ENCODE peak calls at places on chromosomes 2 and 18, in ten cellular contexts. L, I, P, A, C, N, K, G, F and U are unnamed samples. For H3K27me3, the result is how much of the 10 kb centered on the place peaks cover.

GRCh38 chr2:127219716-127220090 is 396 bp downstream of the CYP27C1 start:
- DNase-seq in K (no peak), G (no peak), A (peak), N (peak), P (no peak), I (no peak), L (no peak), F (peak), C (no peak), U (no peak)

GRCh38 chr2:37324536-37324785 is 172 bp downstream of the PRKD3 start:
- DNase-seq in K (peak), N (peak), I (peak), L (peak), C (no peak), F (peak), G (peak), A (no peak), P (no peak), U (peak)

GRCh38 chr18:79436556-79437275 is 41.0 kb downstream of the NFATC1 start:
- DNase-seq in L (no peak), A (no peak), G (no peak), N (no peak), F (no peak), C (no peak), P (no peak), I (no peak), K (no peak), U (no peak)

GRCh38 chr2:104337869-104338268 is 516.0 kb upstream of the POU3F3 start:
- DNase-seq in I (no peak), G (no peak), F (no peak), A (no peak), C (no peak), P (no peak), L (no peak), N (no peak), K (no peak), U (no peak)

GRCh38 chr2:25290811-25291510 is 50.8 kb downstream of the DNMT3A start:
- DNase-seq in A (no peak), G (peak), L (no peak), K (no peak), N (peak), I (no peak), F (peak), P (no peak), C (no peak), U (no peak)

GRCh38 chr2:235493402-235493774 is 455 bp upstream of the AGAP1 start:
- DNase-seq in F (no peak), C (no peak), L (no peak), N (peak), I (no peak), P (no peak), K (no peak), G (peak), A (peak), U (no peak)

GRCh38 chr18:50218432-50219197 is 23.7 kb upstream of the MYO5B start:
- DNase-seq in G (peak), P (peak), A (no peak), I (no peak), C (peak), K (peak), F (peak), L (peak), N (no peak), U (no peak)

GRCh38 chr2:84458436-84459027 is 548 bp downstream of the SUCLG1 start:
- DNase-seq in C (no peak), F (peak), L (peak), I (no peak), A (peak), G (peak), P (no peak), N (peak), K (peak), U (no peak)

GRCh38 chr2:98507461-98507860 is 62.8 kb downstream of the INPP4A start:
- DNase-seq in I (no peak), P (no peak), G (no peak), C (no peak), K (no peak), A (no peak), L (no peak), F (no peak), N (no peak), U (no peak)

GRCh38 chr2:166375736-166376487 is at the start of gene SCN9A:
- DNase-seq in K (peak), C (peak), N (peak), I (peak), A (peak), F (peak), G (peak), P (no peak), L (peak), U (no peak)

GRCh38 chr18:35245719-35246317 is 5.0 kb downstream of the ZNF397 start:
- DNase-seq in A (no peak), I (no peak), N (no peak), F (no peak), L (no peak), C (no peak), P (no peak), G (no peak), K (no peak), U (no peak)

GRCh38 chr2:154233231-154233630 is 361.5 kb downstream of the GALNT13 start:
- DNase-seq in K (no peak), I (no peak), F (no peak), N (no peak), C (no peak), A (no peak), G (no peak), P (no peak), L (no peak), U (no peak)

GRCh38 chr18:57837917-57838548 is 34.9 kb upstream of the ATP8B1 start:
- DNase-seq in I (no peak), N (no peak), F (no peak), G (peak), C (no peak), K (no peak), A (no peak), L (no peak), P (no peak), U (no peak)

GRCh38 chr2:185044323-185044874 is 446.1 kb downstream of the ZNF804A start:
- DNase-seq in K (no peak), I (no peak), L (no peak), G (no peak), A (no peak), C (no peak), P (no peak), F (no peak), N (no peak), U (no peak)

GRCh38 chr18:26819046-26819445 is 46.5 kb downstream of the AQP4 start:
- DNase-seq in A (no peak), N (no peak), L (no peak), G (no peak), P (no peak), F (no peak), K (no peak), I (no peak), C (no peak), U (no peak)

GRCh38 chr18:23563377-23564043 is 22.8 kb downstream of the NPC1 start:
- DNase-seq in N (no peak), G (peak), I (no peak), P (no peak), L (no peak), F (no peak), K (no peak), A (no peak), C (no peak), U (no peak)

GRCh38 chr2:101518470-101519172 is 43.7 kb upstream of the RFX8 start:
- DNase-seq in K (peak), A (no peak), F (peak), P (peak), L (no peak), I (no peak), N (no peak), C (peak), G (peak), U (no peak)

GRCh38 chr2:46548103-46548486 is 68.7 kb downstream of the TMEM247 start:
- DNase-seq in K (no peak), C (no peak), L (peak), N (no peak), A (no peak), F (no peak), I (no peak), P (no peak), G (no peak), U (no peak)

GRCh38 chr2:100033976-100034375 is 108.4 kb downstream of the AFF3 start:
- DNase-seq in F (no peak), A (no peak), N (no peak), G (no peak), K (no peak), P (no peak), C (no peak), L (no peak), I (no peak), U (no peak)

GRCh38 chr2:113164930-113165585 is 8.7 kb upstream of the PSD4 start:
- DNase-seq in I (no peak), K (peak), F (no peak), P (no peak), A (no peak), G (no peak), C (no peak), L (peak), N (no peak), U (no peak)

GRCh38 chr2:191247381-191248057 is 2.3 kb downstream of the MYO1B start:
- DNase-seq in K (peak), A (no peak), P (peak), C (no peak), I (no peak), N (no peak), F (no peak), L (no peak), G (peak), U (no peak)

GRCh38 chr2:236744316-236745105 is 174.9 kb downstream of the ACKR3 start:
- DNase-seq in C (no peak), K (no peak), G (peak), N (no peak), A (no peak), L (no peak), F (no peak), I (no peak), P (no peak), U (no peak)

GRCh38 chr2:72031346-72032115 is 116.1 kb downstream of the CYP26B1 start:
- DNase-seq in P (no peak), C (peak), A (peak), L (peak), N (no peak), K (no peak), I (no peak), G (no peak), F (no peak), U (no peak)

GRCh38 chr18:76565238-76566173 is 70.5 kb upstream of the ZNF516 start:
- DNase-seq in F (peak), P (no peak), C (peak), L (peak), N (peak), G (peak), I (peak), K (peak), A (peak), U (no peak)

GRCh38 chr2:45568935-45569334 is 42.1 kb downstream of the SRBD1 start:
- DNase-seq in P (no peak), A (no peak), F (no peak), N (no peak), I (no peak), C (no peak), K (no peak), L (no peak), G (no peak), U (no peak)

GRCh38 chr2:207504513-207505171 is 25.1 kb upstream of the CREB1 start:
- DNase-seq in G (peak), P (no peak), N (no peak), L (no peak), K (no peak), F (peak), I (no peak), A (no peak), C (no peak), U (no peak)

GRCh38 chr2:127398239-127398590 is 10.4 kb upstream of the MAP3K2 start:
- DNase-seq in F (peak), K (peak), C (peak), L (peak), I (peak), G (peak), A (peak), N (peak), P (peak), U (no peak)

GRCh38 chr2:157107877-157108276 is 149.6 kb upstream of the GALNT5 start:
- DNase-seq in L (no peak), P (no peak), K (no peak), I (no peak), G (peak), F (peak), N (no peak), A (no peak), C (no peak), U (no peak)

GRCh38 chr2:37650548-37651101 is 20.8 kb downstream of the CDC42EP3 start:
- DNase-seq in I (no peak), N (no peak), P (no peak), L (no peak), A (no peak), G (no peak), F (no peak), C (no peak), K (no peak), U (no peak)

GRCh38 chr2:1147873-1148612 is 197.4 kb downstream of the SNTG2 start:
- DNase-seq in P (no peak), G (no peak), K (no peak), N (no peak), F (peak), I (no peak), L (no peak), A (no peak), C (no peak), U (no peak)

GRCh38 chr2:194819367-194819766 is 837.7 kb upstream of the SLC39A10 start:
- DNase-seq in F (no peak), C (no peak), L (no peak), K (no peak), N (no peak), I (no peak), P (no peak), G (no peak), A (no peak), U (no peak)

GRCh38 chr2:2793925-2794324 is 462.9 kb upstream of the MYT1L start:
- DNase-seq in A (no peak), F (no peak), G (no peak), C (no peak), I (no peak), P (no peak), L (no peak), K (no peak), N (no peak), U (no peak)

GRCh38 chr2:163205696-163206267 is 367.2 kb upstream of the KCNH7 start:
- DNase-seq in F (no peak), I (no peak), K (no peak), L (no peak), C (no peak), N (no peak), G (no peak), P (no peak), A (no peak), U (no peak)

GRCh38 chr2:43343573-43344304 is 117.3 kb upstream of the ZFP36L2 start:
- DNase-seq in L (peak), I (peak), N (peak), P (no peak), A (peak), K (no peak), F (peak), C (peak), G (peak), U (no peak)

GRCh38 chr2:162474006-162474405 is 130.1 kb downstream of the GCA start:
- DNase-seq in P (no peak), G (no peak), F (no peak), K (no peak), L (no peak), C (no peak), A (no peak), N (no peak), I (no peak), U (no peak)

GRCh38 chr2:47725808-47726207 is 57.1 kb upstream of the MSH6 start:
- DNase-seq in F (no peak), L (no peak), I (no peak), N (no peak), C (no peak), G (no peak), A (no peak), K (no peak), P (no peak), U (no peak)

GRCh38 chr2:40213071-40213470 is 238.8 kb downstream of the SLC8A1 start:
- DNase-seq in N (no peak), K (no peak), G (peak), F (no peak), I (no peak), C (no peak), L (no peak), A (no peak), P (no peak), U (no peak)

GRCh38 chr2:152525277-152525838 is 190.4 kb downstream of the FMNL2 start:
- DNase-seq in C (no peak), G (peak), F (peak), L (no peak), I (no peak), K (peak), P (no peak), N (no peak), A (no peak), U (no peak)

GRCh38 chr18:67728364-67728763 is 211.8 kb upstream of the DSEL start:
- DNase-seq in N (no peak), F (no peak), I (no peak), P (no peak), K (no peak), A (no peak), C (no peak), L (no peak), G (no peak), U (no peak)

GRCh38 chr2:240187989-240188590 is 47.6 kb upstream of the OTOS start:
- DNase-seq in G (no peak), N (peak), K (no peak), F (no peak), A (no peak), I (no peak), P (no peak), C (no peak), L (no peak), U (no peak)
- H3K27me3 ChIP-seq in G (half or more), N (under half), K (half or more), F (under half), A (under half), I (under half), P (under half), C (under half), L (under half), U (under half)

GRCh38 chr2:111701798-111702118 is 182.2 kb downstream of the ANAPC1 start:
- DNase-seq in I (no peak), C (no peak), A (peak), N (no peak), G (no peak), L (no peak), K (no peak), P (no peak), F (no peak), U (no peak)

GRCh38 chr2:111697560-111697959 is 186.4 kb downstream of the ANAPC1 start:
- DNase-seq in G (no peak), P (no peak), K (no peak), L (no peak), F (no peak), N (no peak), I (no peak), C (no peak), A (no peak), U (no peak)

GRCh38 chr2:111701266-111701665 is 182.7 kb downstream of the ANAPC1 start:
- DNase-seq in C (no peak), A (peak), G (no peak), I (no peak), F (no peak), K (no peak), P (no peak), N (peak), L (no peak), U (no peak)

GRCh38 chr2:111698089-111698488 is 185.9 kb downstream of the ANAPC1 start:
- DNase-seq in N (peak), P (no peak), F (no peak), I (no peak), C (no peak), G (no peak), A (no peak), K (no peak), L (no peak), U (no peak)

GRCh38 chr2:111698743-111699554 is 185.0 kb downstream of the ANAPC1 start:
- DNase-seq in L (peak), A (peak), F (peak), G (peak), K (peak), N (peak), C (peak), I (peak), P (peak), U (peak)
- TF ChIP-seq POLR2A in L (no peak), A (no peak), F (no peak), G (no peak), K (peak), N (no peak), C (no peak), I (no peak), P (no peak), U (no peak)

GRCh38 chr2:70766357-70767093 is 1.5 kb downstream of the ADD2 start:
- DNase-seq in G (no peak), L (no peak), F (no peak), A (no peak), N (no peak), K (no peak), C (no peak), I (no peak), P (no peak), U (no peak)
- H3K27me3 ChIP-seq in G (under half), L (under half), F (under half), A (half or more), N (under half), K (half or more), C (under half), I (half or more), P (under half), U (under half)

DNA sequence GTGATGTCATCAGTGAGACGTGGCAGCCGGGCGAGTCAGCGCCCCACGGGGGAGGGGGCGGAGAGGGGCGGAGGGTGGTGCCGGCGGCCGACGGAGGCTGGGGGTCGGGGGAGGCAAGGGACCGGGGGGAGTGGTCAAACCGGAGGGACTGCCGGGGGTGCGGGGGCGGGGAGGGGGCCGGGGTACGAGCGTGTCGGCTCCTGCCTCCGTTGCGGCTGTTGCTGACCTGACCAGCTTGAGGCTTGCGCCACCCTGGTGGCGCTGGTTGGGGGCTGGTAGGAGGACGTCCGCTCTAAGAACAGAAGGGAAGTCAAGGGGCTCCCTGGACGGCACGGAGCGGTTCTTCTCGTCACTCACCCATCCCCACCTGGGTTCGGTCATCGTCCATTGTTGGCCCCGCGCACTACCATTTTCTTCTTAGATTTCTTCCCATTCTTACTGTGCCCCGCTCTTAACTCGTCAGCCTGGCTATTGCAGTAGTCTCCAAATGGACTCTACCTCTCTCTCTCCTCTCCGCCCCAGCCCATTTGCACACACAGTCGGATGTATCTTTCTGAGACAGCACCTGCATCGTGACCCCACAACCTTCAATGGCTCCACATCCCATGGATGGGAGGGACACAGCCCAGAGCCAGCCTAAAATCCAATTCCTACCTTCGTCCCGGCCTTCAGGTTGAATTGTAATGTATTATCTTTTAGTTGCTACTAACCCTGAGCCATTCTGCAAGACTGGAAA is 702 bp upstream of the RAB1A start:
- DNase-seq in K (no peak), C (no peak), L (no peak), N (no peak), G (no peak), I (no peak), P (no peak), F (no peak), A (no peak), U (no peak)
- TF ChIP-seq POLR2A in K (peak), C (no peak), L (no peak), N (no peak), G (peak), I (no peak), P (no peak), F (peak), A (no peak), U (no peak)

DNA sequence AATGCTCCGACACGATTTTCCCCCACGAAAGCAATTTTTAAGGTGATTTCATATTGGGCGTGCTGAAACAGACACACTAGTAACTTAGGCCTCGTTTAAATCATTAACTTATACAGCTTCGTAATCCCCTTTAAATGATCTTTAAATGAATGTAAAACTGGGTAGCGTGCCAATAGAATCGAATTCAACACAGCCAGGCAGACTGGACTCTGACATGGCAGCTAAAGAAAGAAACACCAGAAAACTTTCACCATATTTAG is 2.4 kb upstream of the ID2 start:
- DNase-seq in C (no peak), K (no peak), A (no peak), P (no peak), I (no peak), N (no peak), G (no peak), L (no peak), F (no peak), U (no peak)
- H3K27me3 ChIP-seq in C (under half), K (under half), A (under half), P (under half), I (under half), N (under half), G (under half), L (under half), F (under half), U (under half)